ENCODE peak calls at places on chromosomes 13 and 19, in five cellular contexts. X is brain microvascular endothelial cell; V is lung; G is CD4-positive, alpha-beta T cell; U is IMR-90. B is an unnamed sample.

GRCh38 chr13:32535748-32536147 is 2.8 kb downstream of the N4BP2L2 start:
- DNase-seq in G (no peak), V (no peak), X (no peak), U (no peak), B (no peak)

GRCh38 chr19:50399368-50399745 is 15.2 kb downstream of the POLD1 start:
- DNase-seq in V (no peak), G (no peak), U (no peak), X (no peak), B (no peak)

GRCh38 chr13:102878491-102878890 is 32.7 kb downstream of the ERCC5 start:
- DNase-seq in G (no peak), V (no peak), U (peak), X (peak), B (no peak)

GRCh38 chr13:77574076-77574475 is 38.6 kb downstream of the SCEL start:
- DNase-seq in V (no peak), X (no peak), G (no peak), U (no peak), B (no peak)

GRCh38 chr13:53042897-53043296 is 14.3 kb downstream of the OLFM4 start:
- DNase-seq in G (no peak), X (no peak), V (no peak), U (no peak), B (no peak)

GRCh38 chr13:45781553-45782326 is 69.8 kb downstream of the SIAH3 start:
- DNase-seq in U (no peak), G (no peak), X (no peak), V (no peak), B (no peak)

GRCh38 chr13:51873837-51874236 is 12.1 kb downstream of the CCDC70 start:
- DNase-seq in V (no peak), G (no peak), U (no peak), X (no peak), B (no peak)

GRCh38 chr13:32035701-32036100 is 4.1 kb downstream of the FRY start:
- DNase-seq in X (no peak), G (no peak), U (no peak), V (no peak), B (no peak)

GRCh38 chr13:25902946-25903345 is 148.9 kb downstream of the SHISA2 start:
- DNase-seq in V (no peak), X (no peak), G (no peak), U (no peak), B (no peak)

GRCh38 chr13:42832341-42833153 is 51.2 kb downstream of the FAM216B start:
- DNase-seq in G (no peak), X (peak), U (peak), V (no peak), B (no peak)

GRCh38 chr13:65159803-65160202 is 2070.3 kb downstream of the PCDH9 start:
- DNase-seq in X (no peak), V (no peak), U (no peak), G (no peak), B (no peak)

GRCh38 chr13:52760078-52760477 is 20.5 kb upstream of the CNMD start:
- DNase-seq in V (no peak), X (no peak), G (no peak), U (no peak), B (no peak)

GRCh38 chr13:75038315-75038881 is 443.6 kb downstream of the TBC1D4 start:
- DNase-seq in V (no peak), X (no peak), G (no peak), U (no peak), B (no peak)

GRCh38 chr13:40790232-40790631 is 821 bp downstream of the SLC25A15 start:
- DNase-seq in V (no peak), G (no peak), U (no peak), X (no peak), B (no peak)

GRCh38 chr13:40786568-40786996 is 2.8 kb upstream of the SLC25A15 start:
- DNase-seq in U (peak), V (no peak), X (peak), G (no peak), B (no peak)

GRCh38 chr13:40792284-40793051 is 3.1 kb downstream of the SLC25A15 start:
- DNase-seq in G (no peak), V (no peak), U (no peak), X (no peak), B (no peak)

GRCh38 chr13:40787062-40787461 is 2.3 kb upstream of the SLC25A15 start:
- DNase-seq in V (no peak), G (no peak), X (peak), U (peak), B (no peak)

DNA sequence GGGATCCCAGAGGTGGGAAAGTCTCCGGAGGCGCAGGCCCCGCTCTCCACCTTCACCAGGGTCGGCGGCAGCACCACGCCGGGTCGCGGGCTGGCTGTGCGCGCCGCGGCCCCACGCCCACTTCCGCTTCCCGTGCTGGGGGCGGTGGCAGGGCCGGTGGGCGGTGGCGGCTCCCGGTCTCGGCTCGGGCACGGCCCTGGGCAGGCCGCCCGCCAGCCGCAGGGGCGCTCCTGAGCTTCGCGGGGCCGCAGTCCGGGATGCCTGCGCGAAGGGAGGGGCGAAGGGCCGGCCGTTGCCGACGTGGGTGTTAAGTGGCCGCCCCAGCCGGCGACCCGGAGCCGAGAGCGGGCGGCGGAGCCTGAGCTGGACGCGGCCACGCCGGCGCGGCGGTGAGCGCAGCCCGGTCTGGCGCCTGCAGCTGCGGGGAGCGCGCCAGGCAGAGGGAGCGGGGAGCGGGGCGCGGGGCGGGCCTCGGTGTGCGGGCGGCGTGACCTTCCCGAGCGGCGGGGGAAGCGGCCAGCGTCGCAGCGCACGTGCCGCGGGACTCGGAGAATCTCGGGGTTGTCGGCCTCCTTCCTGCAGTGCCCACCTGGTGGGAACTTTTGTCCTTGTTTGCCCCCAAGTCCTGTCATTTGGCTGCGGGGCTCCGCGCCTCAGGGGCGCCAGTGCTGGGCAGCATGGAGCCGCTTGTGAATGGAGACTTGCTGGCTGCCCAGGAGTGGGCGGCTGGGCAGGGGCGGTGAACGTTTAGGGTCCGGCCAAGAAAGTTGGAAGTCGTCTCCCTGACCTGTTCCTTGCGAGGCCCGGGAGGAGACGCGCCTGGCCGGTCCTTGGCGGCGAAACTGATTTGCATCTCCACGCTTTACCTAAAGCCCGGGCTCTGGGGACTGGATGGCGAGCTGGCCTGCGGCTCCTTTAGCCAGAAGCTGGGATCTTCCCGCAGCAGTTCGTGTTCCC is at the start of gene SLC25A15:
- DNase-seq in G (peak), U (peak), X (peak), V (peak), B (peak)
- TF ChIP-seq CTCF in G (no peak), U (peak), X (peak), V (no peak), B (peak)

GRCh38 chr19:19404879-19405860 is at the start of gene GATAD2A:
- DNase-seq in G (peak), X (peak), V (peak), U (peak), B (peak)
- TF ChIP-seq CTCF in G (peak), X (peak), V (peak), U (peak), B (peak)

DNA sequence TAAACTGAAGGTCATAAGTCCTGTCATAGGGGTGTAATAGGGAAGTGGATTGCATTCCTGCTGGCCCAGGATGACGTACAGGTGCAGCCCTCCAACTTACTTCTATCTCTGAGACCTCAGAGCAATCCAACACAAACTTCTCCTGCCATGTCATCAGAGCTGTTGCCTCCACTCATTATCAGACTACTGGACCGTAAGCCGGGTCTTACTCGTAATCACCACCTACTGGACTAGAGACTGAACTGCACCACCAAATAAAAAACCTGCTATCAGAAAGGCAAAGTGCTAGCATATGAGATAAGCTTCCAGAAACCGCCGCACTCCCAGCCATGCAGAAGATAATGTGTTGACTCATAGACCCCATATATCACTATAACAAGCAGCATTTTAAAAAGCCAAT is 102.1 kb downstream of the SLITRK1 start:
- DNase-seq in U (peak), G (no peak), X (peak), V (no peak), B (no peak)
- TF ChIP-seq CTCF in U (peak), G (no peak), X (peak), V (no peak), B (peak)

GRCh38 chr19:14580623-14581237 is 2.2 kb upstream of the CLEC17A start:
- DNase-seq in X (no peak), U (no peak), V (no peak), G (no peak), B (no peak)
- TF ChIP-seq CTCF in X (no peak), U (no peak), V (no peak), G (no peak), B (no peak)

GRCh38 chr19:11887618-11888531 is at the start of gene ZNF69:
- DNase-seq in U (peak), X (peak), G (peak), V (peak), B (peak)
- TF ChIP-seq CTCF in U (no peak), X (peak), G (no peak), V (no peak), B (peak)

DNA sequence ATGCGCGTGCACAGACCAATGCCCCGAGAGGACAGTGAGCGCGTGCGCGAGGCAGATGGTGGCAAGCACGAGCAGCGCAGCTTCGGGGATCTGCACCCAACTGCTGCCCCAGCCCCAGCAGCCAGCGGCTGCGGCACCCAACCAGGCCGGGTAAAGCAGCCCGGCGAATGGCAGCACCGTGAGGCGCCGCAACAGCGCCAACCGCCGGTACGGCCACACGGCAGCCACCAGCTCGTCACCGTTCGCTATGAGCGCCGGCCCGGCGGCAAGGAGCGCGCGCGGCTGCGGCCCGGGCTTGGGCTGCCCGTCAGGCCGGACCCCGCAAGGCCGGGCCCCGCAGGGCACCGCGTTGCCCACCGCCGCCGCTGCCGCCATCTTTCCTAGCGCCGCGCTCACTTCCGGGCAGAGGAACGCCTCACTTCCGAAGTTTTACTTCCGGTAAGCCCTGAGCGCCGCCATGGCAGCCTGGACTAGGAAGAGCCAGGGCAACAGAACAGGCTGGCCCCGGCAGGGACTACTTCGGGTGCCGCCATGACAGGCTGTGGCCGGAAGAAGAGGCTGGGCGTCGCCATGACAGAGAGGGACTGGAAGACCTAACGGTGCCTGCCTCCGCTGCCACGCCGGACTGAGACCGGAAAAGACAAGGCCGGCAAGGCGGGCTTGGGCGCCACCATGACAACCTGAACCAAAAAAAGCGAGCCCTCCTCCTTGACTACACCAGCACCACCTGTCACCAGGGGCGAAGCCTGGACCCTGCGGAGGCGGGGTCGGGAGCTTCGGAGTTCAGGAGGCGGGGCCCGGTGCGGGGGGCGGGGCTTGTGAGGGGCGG is at the start of gene ATP13A1:
- DNase-seq in X (peak), V (peak), U (peak), G (peak), B (peak)
- TF ChIP-seq CTCF in X (peak), V (no peak), U (no peak), G (no peak), B (peak)

DNA sequence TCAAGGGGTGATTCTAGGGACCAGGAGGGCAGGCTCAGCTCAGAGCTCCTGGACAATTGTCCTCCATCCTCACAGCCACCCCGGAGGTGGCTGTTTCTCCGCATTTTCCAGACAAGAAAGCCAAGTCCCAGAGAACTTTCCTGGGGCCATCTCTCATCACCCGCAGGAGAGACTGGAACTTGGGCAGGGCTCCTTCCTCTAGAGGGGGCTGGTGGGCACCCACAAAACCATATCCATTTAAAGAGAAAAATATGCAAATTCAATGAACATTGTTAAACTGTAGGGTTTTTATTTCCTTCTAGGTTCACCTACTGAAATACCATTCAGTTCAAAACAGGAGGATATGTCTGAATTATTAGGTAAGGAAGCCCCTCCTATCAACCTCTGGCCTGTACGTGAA is 16.6 kb downstream of the SPACA7 start:
- DNase-seq in G (no peak), V (no peak), U (no peak), X (no peak), B (no peak)
- TF ChIP-seq CTCF in G (no peak), V (no peak), U (no peak), X (no peak), B (peak)

DNA sequence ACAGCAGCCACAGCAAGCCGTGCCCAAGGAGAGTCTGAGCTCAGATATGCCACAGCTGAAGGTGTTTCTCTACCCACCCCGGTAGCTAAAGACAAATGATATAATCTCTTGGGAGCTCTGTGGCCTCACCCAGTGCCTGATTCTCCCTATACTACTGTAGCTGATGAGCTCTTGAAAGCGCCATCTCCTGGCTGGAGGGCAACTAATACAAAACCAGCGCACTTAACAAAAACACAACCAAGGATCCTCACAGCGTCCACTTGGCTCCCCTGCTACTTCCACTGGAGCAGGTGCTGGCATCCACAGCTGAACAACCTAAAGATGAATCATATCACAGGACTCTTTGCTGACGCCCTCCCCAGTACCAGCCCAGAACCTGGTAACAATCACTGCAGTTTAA is 1212.0 kb downstream of the PCDH17 start:
- DNase-seq in U (no peak), X (no peak), V (no peak), G (no peak), B (no peak)
- TF ChIP-seq CTCF in U (no peak), X (no peak), V (no peak), G (no peak), B (no peak)

DNA sequence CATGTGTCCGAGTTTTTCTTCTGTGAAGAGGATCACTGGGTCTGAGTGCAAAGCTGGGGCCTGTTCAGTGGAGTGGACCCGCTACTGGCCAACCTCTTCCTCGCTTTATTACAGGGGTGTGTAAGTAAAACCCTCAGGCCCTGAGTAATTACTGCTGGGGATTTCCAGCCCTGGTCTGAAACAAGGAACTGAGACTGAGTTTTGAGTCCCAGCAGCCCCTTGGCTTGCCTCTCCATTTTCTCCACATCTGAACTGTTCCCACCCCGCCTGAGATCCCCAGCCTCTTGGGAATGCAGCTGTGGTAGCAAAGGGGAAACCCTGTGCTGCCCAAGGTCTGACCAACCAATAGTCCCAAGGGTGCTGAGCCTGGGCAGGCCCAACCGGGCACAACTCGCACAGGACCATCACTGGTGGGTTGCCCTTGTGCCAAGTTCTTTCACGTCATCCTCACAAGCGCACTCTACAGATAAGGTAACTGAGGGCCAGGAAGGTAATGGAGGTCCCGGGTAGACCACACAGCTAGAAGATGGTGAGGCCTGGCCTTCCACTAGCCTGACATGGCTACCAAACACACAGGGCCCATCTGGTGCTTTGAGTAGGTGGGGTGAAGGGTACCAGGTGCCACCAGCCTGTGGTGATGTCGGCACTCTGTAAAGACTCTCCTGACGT is 13.7 kb upstream of the SLC35E1 start:
- DNase-seq in X (no peak), G (no peak), V (no peak), U (peak), B (no peak)
- TF ChIP-seq CTCF in X (no peak), G (no peak), V (no peak), U (no peak), B (no peak)